ENCODE peak calls at places on chromosomes 5 and 9, in seven cellular contexts. G is IMR-90, P is body of pancreas, H is mucosa of descending colon, Z is iPS DF 6.9, L is fibroblast of lung, R is stomach. N is an unnamed sample.

GRCh38 chr5:109688647-109688998 is 1.1 kb upstream of the MAN2A1 start:
- DNase-seq in P (peak; percentile 65), H (no peak), G (peak; percentile 28), L (peak; percentile 61), Z (no peak), R (no peak), N (no peak)

GRCh38 chr5:39441838-39442237 is 17.1 kb upstream of the DAB2 start:
- DNase-seq in Z (no peak), G (no peak), L (no peak), P (no peak), R (no peak), H (no peak), N (no peak)

GRCh38 chr5:113084402-113085083 is 107.9 kb downstream of the DCP2 start:
- DNase-seq in R (no peak), P (no peak), G (no peak), H (no peak), L (no peak), Z (no peak), N (no peak)

GRCh38 chr5:108003178-108003577 is 332.4 kb upstream of the EFNA5 start:
- DNase-seq in P (no peak), G (peak; percentile 61), R (no peak), L (peak; percentile 80), H (no peak), Z (no peak), N (no peak)

GRCh38 chr5:154863291-154864080 is 5.1 kb downstream of the CNOT8 start:
- DNase-seq in G (no peak), P (no peak), H (no peak), L (no peak), R (no peak), Z (no peak), N (no peak)

GRCh38 chr9:21357479-21358290 is 7.0 kb upstream of the IFNA6 start:
- DNase-seq in P (no peak), R (no peak), Z (no peak), H (no peak), L (no peak), G (no peak), N (no peak)

GRCh38 chr9:37430841-37431597 is 8.5 kb downstream of the GRHPR start:
- DNase-seq in H (no peak), Z (no peak), R (no peak), P (no peak), L (no peak), G (no peak), N (no peak)

GRCh38 chr5:52674815-52675545 is 112.7 kb upstream of the ITGA1 start:
- DNase-seq in Z (no peak), R (no peak), H (no peak), L (peak; percentile 51), G (peak; percentile 87), P (no peak), N (no peak)

GRCh38 chr5:28666075-28666474 is 1627.7 kb upstream of the CDH9 start:
- DNase-seq in G (no peak), R (no peak), Z (no peak), L (no peak), H (no peak), P (no peak), N (no peak)

GRCh38 chr5:6583049-6583880 is 49.6 kb downstream of the NSUN2 start:
- DNase-seq in H (no peak), P (no peak), R (peak; percentile 53), G (no peak), L (peak; percentile 8), Z (no peak), N (no peak)

GRCh38 chr5:173271371-173271770 is 36.4 kb upstream of the NKX2-5 start:
- DNase-seq in G (no peak), P (no peak), L (no peak), H (no peak), Z (no peak), R (no peak), N (no peak)

GRCh38 chr9:125409637-125410521 is 148.3 kb downstream of the GAPVD1 start:
- DNase-seq in R (no peak), L (no peak), Z (peak; percentile 35), P (no peak), G (peak; percentile 53), H (no peak), N (peak; percentile 89)

GRCh38 chr5:6145616-6146237 is 232.6 kb downstream of the MED10 start:
- DNase-seq in Z (no peak), G (no peak), R (no peak), P (no peak), H (no peak), L (no peak), N (no peak)

GRCh38 chr9:94697972-94698581 is 28.4 kb upstream of the AOPEP start:
- DNase-seq in H (no peak), R (no peak), L (peak; percentile 13), P (no peak), G (peak; percentile 50), Z (no peak), N (peak; percentile 30)

GRCh38 chr5:130541617-130542221 is 623.3 kb downstream of the HINT1 start:
- DNase-seq in G (no peak), H (no peak), Z (no peak), P (no peak), L (peak; percentile 59), R (no peak), N (no peak)

GRCh38 chr9:135905380-135906282 is 1.7 kb downstream of the CAMSAP1 start:
- DNase-seq in G (peak; percentile 38), P (no peak), R (peak; percentile 35), Z (no peak), H (no peak), L (peak; percentile 58), N (no peak)

GRCh38 chr9:115327441-115328122 is 209.6 kb upstream of the TNC start:
- DNase-seq in P (no peak), Z (no peak), R (no peak), G (peak; percentile 60), L (no peak), H (no peak), N (no peak)

GRCh38 chr5:44334622-44335021 is 54.6 kb downstream of the FGF10 start:
- DNase-seq in R (no peak), L (no peak), Z (no peak), H (no peak), G (no peak), P (no peak), N (no peak)

GRCh38 chr5:84343171-84343570 is 41.5 kb downstream of the EDIL3 start:
- DNase-seq in Z (no peak), G (no peak), R (no peak), L (no peak), H (no peak), P (no peak), N (no peak)

GRCh38 chr5:96066386-96066719 is 104.7 kb upstream of the ELL2 start:
- DNase-seq in P (no peak), R (no peak), Z (no peak), L (peak; percentile 25), H (no peak), G (peak; percentile 58), N (no peak)

GRCh38 chr5:174645677-174646076 is 78.7 kb upstream of the MSX2 start:
- DNase-seq in P (no peak), H (no peak), Z (no peak), G (no peak), L (no peak), R (no peak), N (no peak)

GRCh38 chr5:24188196-24188595 is 456.6 kb downstream of the CDH10 start:
- DNase-seq in Z (no peak), L (no peak), H (no peak), R (no peak), G (no peak), P (no peak), N (no peak)

GRCh38 chr5:24103624-24104023 is 541.2 kb downstream of the CDH10 start:
- DNase-seq in Z (no peak), L (no peak), G (no peak), P (no peak), R (no peak), H (no peak), N (no peak)

GRCh38 chr5:34652916-34653315 is 3.2 kb upstream of the RAI14 start:
- DNase-seq in P (no peak), R (no peak), Z (no peak), L (peak; percentile 41), H (no peak), G (peak; percentile 74), N (no peak)

GRCh38 chr5:163822548-163822947 is 317.1 kb downstream of the MAT2B start:
- DNase-seq in G (no peak), L (no peak), Z (peak; percentile 5), H (no peak), P (no peak), R (no peak), N (no peak)
- H3K4me1 ChIP-seq in G (no peaks in the 10 kb centered on the region), L (no peaks in the 10 kb centered on the region), Z (no peaks in the 10 kb centered on the region), H (no peaks in the 10 kb centered on the region), P (no peaks in the 10 kb centered on the region), R (no peaks in the 10 kb centered on the region), N (no peaks in the 10 kb centered on the region)

DNA sequence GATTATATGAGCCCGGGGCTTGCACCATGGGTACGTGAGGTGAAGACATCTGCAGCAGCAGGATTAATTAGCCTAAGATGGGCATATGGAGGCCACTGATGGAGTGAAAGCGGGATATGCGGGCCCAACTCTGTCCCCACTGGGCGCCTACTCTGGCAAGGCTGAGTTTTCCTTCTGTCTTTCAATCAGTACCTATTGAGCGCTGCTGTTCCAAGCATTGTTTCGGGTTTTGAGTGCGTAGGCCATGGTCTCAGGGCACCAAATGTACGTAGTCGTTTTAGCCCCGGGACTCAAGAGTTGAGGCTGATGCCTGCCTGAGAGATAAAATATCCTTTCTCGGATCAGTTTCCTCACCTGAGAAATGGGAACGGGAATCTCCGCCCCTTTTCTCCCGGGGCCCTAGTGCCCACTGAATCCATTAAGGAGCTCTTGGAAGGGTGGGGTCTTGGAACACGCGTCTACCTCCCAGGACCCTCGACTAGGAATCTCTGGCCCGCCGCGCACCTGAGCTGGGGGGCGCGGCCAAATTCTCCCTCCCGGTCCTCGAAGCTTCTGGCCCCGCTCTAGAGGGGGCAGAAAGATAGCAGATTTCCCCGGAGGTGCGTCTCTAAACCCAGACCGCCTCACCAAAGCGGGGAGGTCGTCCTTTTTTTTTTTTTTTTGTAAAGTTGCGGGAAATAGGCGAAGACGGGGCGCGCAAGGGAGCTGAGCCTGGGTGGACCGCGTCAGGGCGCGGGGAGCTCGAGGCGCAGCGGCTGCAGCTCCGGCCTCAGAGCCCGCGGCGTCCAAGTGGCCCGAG is 544 bp upstream of the CXXC5 start:
- DNase-seq in G (no peak), H (peak; percentile 56), Z (no peak), R (no peak), P (peak; percentile 31), L (no peak), N (no peak)
- H3K4me3 ChIP-seq in G (peak overlapping the region; percentile 90), H (no peak overlapping the region), Z (peak overlapping the region; percentile 65), R (peak overlapping the region; percentile 80), P (peak overlapping the region; percentile 95), L (peak overlapping the region; percentile 75), N (peak overlapping the region; percentile 46)

DNA sequence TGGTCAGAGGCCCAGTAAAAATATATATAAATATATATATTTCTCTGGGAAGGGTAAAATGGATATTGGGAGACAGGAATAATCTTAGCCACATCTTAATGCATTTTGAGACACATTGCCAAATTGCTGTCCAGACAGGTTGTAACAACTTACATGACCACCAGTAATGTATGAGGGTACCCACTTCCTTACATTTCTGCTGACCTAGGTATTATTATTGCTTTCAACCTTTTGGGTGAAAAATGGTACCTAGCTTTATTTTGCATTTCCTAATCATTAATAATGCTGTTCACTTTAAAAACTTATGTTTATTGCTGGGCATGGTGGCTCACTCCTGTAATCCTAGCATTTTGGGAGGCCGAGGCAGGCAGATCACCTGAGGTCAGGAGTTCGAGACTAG is 61.5 kb downstream of the MEGF10 start:
- DNase-seq in H (no peak), Z (no peak), P (no peak), L (no peak), R (no peak), G (no peak), N (no peak)
- H3K36me3 ChIP-seq in H (no peaks in the 10 kb centered on the region), Z (no peaks in the 10 kb centered on the region), P (no peaks in the 10 kb centered on the region), L (no peaks in the 10 kb centered on the region), R (no peaks in the 10 kb centered on the region), G (no peaks in the 10 kb centered on the region), N (no peaks in the 10 kb centered on the region)

GRCh38 chr5:150587830-150588494 is 52.5 kb upstream of the SYNPO start:
- DNase-seq in L (no peak), P (no peak), G (no peak), H (no peak), R (no peak), Z (no peak), N (no peak)
- H3K4me1 ChIP-seq in L (peaks cover 4% of the 10 kb centered on the region), P (peaks cover 37% of the 10 kb centered on the region), G (peaks cover 16% of the 10 kb centered on the region), H (peaks cover 66% of the 10 kb centered on the region), R (peaks cover 29% of the 10 kb centered on the region), Z (peaks cover 5% of the 10 kb centered on the region), N (peaks cover 8% of the 10 kb centered on the region)

N was measured in NT2/D1.